ENCODE peak calls at places on chromosomes 7 and 10, in nine cellular contexts. V is heart right ventricle, W is sigmoid colon, L is RWPE2, I is left ventricle myocardium inferior, E is OCI-LY7, Q is A549, F is cardiac muscle cell, P is ovary. D is an unnamed sample.

GRCh38 chr10:21517983-21518628 is 7.4 kb downstream of the SKIDA1 start:
- DNase-seq in V (no peak), W (no peak), L (no peak), I (no peak), E (no peak), Q (peak), F (peak), P (no peak), D (no peak)

GRCh38 chr7:66460921-66461361 is 167.7 kb upstream of the KCTD7 start:
- DNase-seq in V (no peak), W (no peak), L (no peak), I (no peak), E (no peak), Q (no peak), F (no peak), P (no peak), D (no peak)

GRCh38 chr7:155807805-155808550 is 4.3 kb downstream of the SHH start:
- DNase-seq in V (no peak), W (no peak), L (no peak), I (no peak), E (no peak), Q (no peak), F (no peak), P (no peak), D (no peak)

GRCh38 chr10:85916192-85916747 is 450.3 kb downstream of the GRID1 start:
- DNase-seq in V (no peak), W (no peak), L (no peak), I (no peak), E (no peak), Q (no peak), F (peak), P (no peak), D (peak)

GRCh38 chr10:28714401-28715053 is 37.2 kb downstream of the BAMBI start:
- DNase-seq in V (no peak), W (no peak), L (no peak), I (no peak), E (no peak), Q (no peak), F (no peak), P (no peak), D (no peak)

GRCh38 chr10:34941471-34942357 is 126.6 kb upstream of the PARD3 start:
- DNase-seq in V (no peak), W (no peak), L (no peak), I (no peak), E (no peak), Q (no peak), F (no peak), P (no peak), D (no peak)

GRCh38 chr10:124384142-124384541 is 34.6 kb downstream of the OAT start:
- DNase-seq in V (no peak), W (peak), L (no peak), I (no peak), E (no peak), Q (no peak), F (no peak), P (no peak), D (no peak)

GRCh38 chr7:132433286-132433685 is 143.0 kb downstream of the PLXNA4 start:
- DNase-seq in V (no peak), W (no peak), L (no peak), I (no peak), E (no peak), Q (no peak), F (no peak), P (no peak), D (no peak)

GRCh38 chr10:131579251-131580071 is 267.9 kb upstream of the TCERG1L start:
- DNase-seq in V (no peak), W (no peak), L (no peak), I (no peak), E (no peak), Q (no peak), F (no peak), P (no peak), D (no peak)

GRCh38 chr10:58086144-58086762 is 181.4 kb downstream of the IPMK start:
- DNase-seq in V (no peak), W (no peak), L (no peak), I (no peak), E (no peak), Q (no peak), F (no peak), P (no peak), D (no peak)

GRCh38 chr10:89576696-89577095 is 41.3 kb upstream of the SLC16A12 start:
- DNase-seq in V (no peak), W (no peak), L (no peak), I (no peak), E (no peak), Q (no peak), F (no peak), P (no peak), D (no peak)

GRCh38 chr10:21372651-21373410 is 152.7 kb downstream of the SKIDA1 start:
- DNase-seq in V (no peak), W (no peak), L (peak), I (peak), E (peak), Q (peak), F (peak), P (peak), D (no peak)

GRCh38 chr10:61778137-61778536 is 115.4 kb downstream of the CABCOCO1 start:
- DNase-seq in V (no peak), W (no peak), L (no peak), I (no peak), E (no peak), Q (no peak), F (no peak), P (no peak), D (no peak)

GRCh38 chr10:43225004-43225786 is 41.7 kb downstream of the RASGEF1A start:
- DNase-seq in V (no peak), W (no peak), L (no peak), I (no peak), E (no peak), Q (no peak), F (no peak), P (peak), D (no peak)

GRCh38 chr10:46028584-46029570 is 1.5 kb downstream of the NCOA4 start:
- DNase-seq in V (no peak), W (no peak), L (no peak), I (no peak), E (peak), Q (peak), F (peak), P (no peak), D (no peak)

GRCh38 chr10:4825868-4826787 is at the start of gene AKR1E2:
- DNase-seq in V (peak), W (peak), L (peak), I (peak), E (no peak), Q (peak), F (peak), P (peak), D (peak)

GRCh38 chr10:126247454-126247975 is 140.8 kb downstream of the ADAM12 start:
- DNase-seq in V (peak), W (peak), L (peak), I (peak), E (no peak), Q (peak), F (peak), P (peak), D (no peak)

GRCh38 chr7:28142650-28143049 is 37.9 kb downstream of the JAZF1 start:
- DNase-seq in V (no peak), W (no peak), L (no peak), I (no peak), E (no peak), Q (no peak), F (no peak), P (no peak), D (no peak)

GRCh38 chr10:101619983-101620382 is 31.9 kb downstream of the DPCD start:
- DNase-seq in V (no peak), W (peak), L (no peak), I (no peak), E (no peak), Q (no peak), F (no peak), P (peak), D (no peak)

GRCh38 chr10:68594405-68594804 is 34.3 kb downstream of the TET1 start:
- DNase-seq in V (no peak), W (no peak), L (no peak), I (peak), E (no peak), Q (peak), F (no peak), P (no peak), D (no peak)

GRCh38 chr7:27774717-27775328 is 34.9 kb downstream of the TAX1BP1 start:
- DNase-seq in V (no peak), W (no peak), L (no peak), I (no peak), E (peak), Q (peak), F (peak), P (no peak), D (no peak)

GRCh38 chr10:71912431-71912830 is 51.8 kb upstream of the CHST3 start:
- DNase-seq in V (no peak), W (no peak), L (no peak), I (no peak), E (no peak), Q (peak), F (no peak), P (no peak), D (no peak)

GRCh38 chr10:125283191-125283590 is 122.8 kb upstream of the CTBP2 start:
- DNase-seq in V (no peak), W (no peak), L (no peak), I (no peak), E (no peak), Q (no peak), F (no peak), P (no peak), D (no peak)

GRCh38 chr7:130791746-130792145 is 57.7 kb upstream of the KLF14 start:
- DNase-seq in V (no peak), W (no peak), L (no peak), I (no peak), E (no peak), Q (no peak), F (no peak), P (no peak), D (no peak)

GRCh38 chr10:128526793-128527375 is 400.7 kb upstream of the MKI67 start:
- DNase-seq in V (no peak), W (no peak), L (no peak), I (no peak), E (no peak), Q (no peak), F (peak), P (peak), D (no peak)

GRCh38 chr10:5569568-5569967 is 44.8 kb downstream of the CALML3 start:
- DNase-seq in V (no peak), W (no peak), L (no peak), I (no peak), E (no peak), Q (no peak), F (no peak), P (no peak), D (no peak)

GRCh38 chr10:14540062-14540461 is 209.3 kb upstream of the FRMD4A start:
- DNase-seq in V (no peak), W (no peak), L (no peak), I (no peak), E (no peak), Q (no peak), F (no peak), P (no peak), D (no peak)

GRCh38 chr10:5510281-5511072 is 11.1 kb upstream of the CALML5 start:
- DNase-seq in V (no peak), W (peak), L (peak), I (no peak), E (no peak), Q (no peak), F (no peak), P (no peak), D (no peak)

GRCh38 chr10:74231375-74231774 is 80.4 kb downstream of the ADK start:
- DNase-seq in V (no peak), W (no peak), L (no peak), I (no peak), E (no peak), Q (peak), F (no peak), P (no peak), D (no peak)

GRCh38 chr10:19654576-19654975 is 161.7 kb upstream of the PLXDC2 start:
- DNase-seq in V (no peak), W (no peak), L (no peak), I (no peak), E (no peak), Q (no peak), F (no peak), P (no peak), D (no peak)

GRCh38 chr7:3217166-3217565 is 83.9 kb upstream of the SDK1 start:
- DNase-seq in V (peak), W (no peak), L (no peak), I (peak), E (no peak), Q (no peak), F (peak), P (no peak), D (no peak)

GRCh38 chr7:76040126-76040525 is 7.7 kb downstream of the STYXL1 start:
- DNase-seq in V (no peak), W (no peak), L (no peak), I (no peak), E (no peak), Q (no peak), F (peak), P (no peak), D (no peak)

GRCh38 chr10:36578306-36578705 is 547.1 kb upstream of the ANKRD30A start:
- DNase-seq in V (no peak), W (no peak), L (no peak), I (no peak), E (no peak), Q (peak), F (no peak), P (no peak), D (no peak)

GRCh38 chr10:71696635-71697326 is 22.8 kb downstream of the C10orf105 start:
- DNase-seq in V (peak), W (no peak), L (no peak), I (peak), E (peak), Q (peak), F (peak), P (peak), D (peak)

GRCh38 chr7:92848441-92848840 is 12.1 kb upstream of the CDK6 start:
- DNase-seq in V (no peak), W (no peak), L (no peak), I (no peak), E (no peak), Q (no peak), F (no peak), P (no peak), D (no peak)

DNA sequence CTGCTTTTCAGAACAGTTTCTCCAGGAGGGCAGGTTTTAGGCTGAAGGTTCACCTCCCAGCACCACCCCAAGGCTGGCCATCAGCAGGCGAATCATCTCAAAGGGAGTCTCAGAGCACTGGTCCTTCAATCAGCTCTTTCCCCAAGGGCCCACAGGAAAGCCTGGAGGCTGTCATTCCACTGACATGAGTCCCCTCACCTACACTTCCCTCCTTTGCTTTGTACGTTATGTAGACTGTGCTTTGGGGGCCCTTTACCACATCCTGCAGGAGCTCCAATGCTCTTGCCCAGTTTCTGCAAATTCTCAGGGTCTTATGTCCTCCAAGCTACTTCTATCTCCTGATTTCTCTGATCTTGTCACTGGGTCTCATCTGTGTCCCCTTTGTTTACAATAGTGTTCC is 15.4 kb downstream of the WDFY4 start:
- DNase-seq in V (no peak), W (no peak), L (no peak), I (no peak), E (no peak), Q (no peak), F (no peak), P (no peak), D (no peak)
- H3K4me3 ChIP-seq in V (no peak), W (no peak), L (no peak), I (no peak), E (no peak), Q (no peak), F (no peak), P (no peak), D (no peak)

DNA sequence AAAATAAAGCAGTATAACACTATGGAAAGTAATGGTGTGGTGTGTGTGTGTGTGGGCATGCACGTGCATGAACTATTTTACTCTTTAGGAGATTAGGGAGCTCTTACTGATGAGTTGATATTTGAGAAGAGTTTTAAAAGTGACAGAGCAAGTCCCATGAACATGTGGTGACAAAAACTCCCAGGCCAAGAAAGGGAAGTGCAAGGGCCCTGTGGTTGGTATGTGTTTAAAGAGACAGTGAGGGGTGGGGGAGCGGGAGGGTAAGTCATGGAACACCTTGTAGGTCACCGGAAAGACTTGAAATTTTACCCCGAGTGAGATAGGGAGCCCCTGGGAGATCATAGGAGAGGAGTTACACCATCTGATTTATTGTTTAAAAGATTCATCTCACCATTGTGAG is 63.3 kb downstream of the AKR1B1 start:
- DNase-seq in V (no peak), W (no peak), L (no peak), I (no peak), E (no peak), Q (no peak), F (no peak), P (no peak), D (no peak)
- H3K27ac ChIP-seq in V (no peak), W (no peak), L (no peak), I (no peak), E (no peak), Q (no peak), F (no peak), P (no peak), D (no peak)

DNA sequence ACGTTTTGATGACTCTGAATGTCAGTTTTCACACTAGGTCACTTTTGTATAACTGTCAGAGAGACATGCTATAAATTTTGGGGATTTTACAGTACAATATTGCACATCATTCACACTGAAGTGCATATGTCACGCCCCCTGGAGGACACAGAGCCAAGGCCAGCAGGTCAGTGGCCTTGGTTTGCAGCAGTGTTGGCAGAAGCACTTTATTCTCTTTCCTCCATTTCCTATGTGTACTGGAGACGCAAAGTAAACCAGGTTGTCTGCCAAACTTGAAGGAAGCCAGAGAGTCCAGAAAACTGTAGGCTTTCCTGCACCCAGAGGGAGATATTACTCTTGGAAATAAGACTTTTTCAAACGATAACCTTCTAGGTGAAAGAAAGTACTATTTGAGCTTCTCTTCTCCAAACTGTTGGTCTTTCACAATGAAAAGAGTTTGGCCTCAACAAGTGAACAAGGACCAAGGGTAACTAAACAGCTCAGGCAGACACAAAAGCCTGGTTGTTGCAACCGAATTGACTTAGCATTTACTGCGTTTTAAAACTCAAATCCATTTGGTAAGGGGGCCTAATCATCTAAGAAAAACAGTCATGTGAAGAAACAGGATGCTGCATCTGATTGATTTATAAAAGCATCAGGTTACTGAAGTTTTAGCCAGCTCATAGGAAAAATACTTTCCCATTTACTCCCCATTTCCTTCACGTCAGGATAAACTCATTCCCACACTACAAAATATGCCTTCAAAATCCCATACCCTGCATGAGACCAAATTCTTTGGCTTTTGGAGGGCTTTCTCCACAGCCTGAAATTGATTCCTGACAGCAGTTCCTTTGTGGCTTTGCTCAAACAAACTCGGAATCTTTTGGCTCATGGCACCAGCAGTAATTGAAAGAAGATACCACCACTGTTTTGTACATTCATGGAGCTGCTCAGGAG is 83.0 kb upstream of the SEC61G start:
- DNase-seq in V (peak), W (no peak), L (no peak), I (peak), E (peak), Q (peak), F (peak), P (peak), D (no peak)
- TF ChIP-seq CTCF in V (peak), W (no peak), L (peak), I (peak), E (peak), Q (peak), F (peak), P (no peak), D (no peak)

GRCh38 chr7:78768859-78769258 is 684.6 kb downstream of the MAGI2 start:
- DNase-seq in V (no peak), W (no peak), L (no peak), I (no peak), E (no peak), Q (no peak), F (peak), P (no peak), D (no peak)
- H3K4me3 ChIP-seq in V (peak), W (no peak), L (no peak), I (peak), E (no peak), Q (no peak), F (peak), P (no peak), D (peak)

GRCh38 chr10:50385610-50386009 is 134.3 kb upstream of the ASAH2 start:
- DNase-seq in V (peak), W (no peak), L (no peak), I (peak), E (no peak), Q (no peak), F (no peak), P (no peak), D (peak)
- H3K27ac ChIP-seq in V (no peak), W (no peak), L (no peak), I (peak), E (no peak), Q (no peak), F (no peak), P (no peak), D (peak)

DNA sequence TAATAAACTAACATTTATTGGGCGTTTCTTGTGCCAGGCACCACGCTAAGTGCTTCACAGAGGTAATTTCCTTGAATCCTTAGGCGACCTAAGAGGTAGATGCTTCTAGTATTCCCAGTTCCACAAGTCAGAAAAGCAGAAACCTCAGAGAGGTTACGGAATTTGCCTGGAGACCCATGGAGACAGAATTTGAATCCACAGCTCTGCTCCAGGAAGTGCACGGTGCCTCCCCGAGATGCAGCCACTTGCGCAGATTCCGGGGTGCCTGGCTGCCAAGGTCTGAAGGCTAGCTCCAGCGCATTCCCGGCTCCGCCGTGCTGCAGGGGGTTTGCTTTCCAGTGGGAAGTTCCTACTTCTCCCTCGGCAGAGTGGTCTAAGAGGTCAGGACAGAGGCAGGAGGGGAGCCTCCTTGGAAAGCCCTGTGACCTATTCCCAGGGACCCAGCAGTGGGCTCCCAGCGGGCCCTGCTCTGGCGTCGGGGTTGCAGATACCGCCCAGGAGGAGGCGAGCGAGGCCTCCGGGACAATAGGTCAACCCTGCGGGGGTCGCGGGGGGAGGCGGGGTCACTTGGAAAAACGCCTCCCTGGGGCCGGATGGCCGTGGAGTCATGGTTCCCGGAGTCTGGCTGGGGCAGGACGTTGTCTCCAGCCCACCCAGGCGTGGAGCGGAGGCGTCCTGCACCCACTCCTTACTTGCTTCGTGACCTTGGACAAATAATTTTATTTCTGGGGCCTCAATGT is 10.1 kb upstream of the NKX2-3 start:
- DNase-seq in V (peak), W (peak), L (no peak), I (no peak), E (no peak), Q (no peak), F (no peak), P (no peak), D (no peak)
- TF ChIP-seq CTCF in V (no peak), W (no peak), L (no peak), I (no peak), E (no peak), Q (no peak), F (no peak), P (no peak), D (no peak)

GRCh38 chr7:113100091-113100723 is 13.6 kb upstream of the GPR85 start:
- DNase-seq in V (peak), W (peak), L (no peak), I (peak), E (no peak), Q (no peak), F (peak), P (peak), D (no peak)
- H3K4me3 ChIP-seq in V (peak), W (no peak), L (no peak), I (peak), E (no peak), Q (no peak), F (no peak), P (no peak), D (no peak)